ENCODE peak calls at places on chromosomes 2 and 18, in five cellular contexts. One of them, this sample, is unnamed.
A peak's percentile ranks its signal among the peaks of the same experiment; 100 is the strongest.

GRCh38 chr18:28159055-28159454 is 17.9 kb downstream of the CDH2 start:
- DNase-seq in dorsolateral prefrontal cortex: no peak
- DNase-seq in transverse colon: no peak
- DNase-seq in HL-60: no peak
- DNase-seq in tibial artery: no peak
- DNase-seq in this sample: no peak

GRCh38 chr2:229901819-229902218 is 20.0 kb downstream of the TRIP12 start:
- DNase-seq in transverse colon: no peak
- DNase-seq in HL-60: no peak
- DNase-seq in dorsolateral prefrontal cortex: no peak
- DNase-seq in tibial artery: no peak
- DNase-seq in this sample: no peak

GRCh38 chr18:57803119-57803969 is at the start of gene ATP8B1:
- DNase-seq in HL-60: no peak
- DNase-seq in tibial artery: peak; percentile 92
- DNase-seq in transverse colon: peak; percentile 96
- DNase-seq in dorsolateral prefrontal cortex: peak; percentile 48
- DNase-seq in this sample: peak; percentile 16

GRCh38 chr2:11869423-11869991 is 123.1 kb downstream of the LPIN1 start:
- DNase-seq in HL-60: no peak
- DNase-seq in tibial artery: no peak
- DNase-seq in dorsolateral prefrontal cortex: no peak
- DNase-seq in transverse colon: no peak
- DNase-seq in this sample: no peak

GRCh38 chr2:33216508-33217182 is 259.8 kb upstream of the RASGRP3 start:
- DNase-seq in dorsolateral prefrontal cortex: no peak
- DNase-seq in tibial artery: peak; percentile 93
- DNase-seq in transverse colon: peak; percentile 10
- DNase-seq in HL-60: no peak
- DNase-seq in this sample: no peak

GRCh38 chr18:49609416-49610284 is 47.8 kb downstream of the LIPG start:
- DNase-seq in tibial artery: no peak
- DNase-seq in dorsolateral prefrontal cortex: no peak
- DNase-seq in transverse colon: no peak
- DNase-seq in HL-60: no peak
- DNase-seq in this sample: no peak

GRCh38 chr2:25673170-25674002 is at the start of gene DTNB:
- DNase-seq in dorsolateral prefrontal cortex: peak; percentile 84
- DNase-seq in tibial artery: peak; percentile 88
- DNase-seq in HL-60: peak; percentile 46
- DNase-seq in transverse colon: peak; percentile 86
- DNase-seq in this sample: peak; percentile 69

GRCh38 chr2:98465456-98466201 is 21.0 kb downstream of the INPP4A start:
- DNase-seq in tibial artery: no peak
- DNase-seq in HL-60: peak; percentile 82
- DNase-seq in dorsolateral prefrontal cortex: peak; percentile 53
- DNase-seq in transverse colon: peak; percentile 90
- DNase-seq in this sample: no peak

GRCh38 chr2:201378496-201379397 is 21.6 kb upstream of the FLACC1 start:
- DNase-seq in transverse colon: no peak
- DNase-seq in HL-60: no peak
- DNase-seq in tibial artery: no peak
- DNase-seq in dorsolateral prefrontal cortex: no peak
- DNase-seq in this sample: no peak

GRCh38 chr2:10704034-10704594 is 14.3 kb upstream of the NOL10 start:
- DNase-seq in transverse colon: no peak
- DNase-seq in HL-60: no peak
- DNase-seq in tibial artery: no peak
- DNase-seq in dorsolateral prefrontal cortex: no peak
- DNase-seq in this sample: no peak

GRCh38 chr2:1055014-1055595 is 104.5 kb downstream of the SNTG2 start:
- DNase-seq in dorsolateral prefrontal cortex: no peak
- DNase-seq in tibial artery: no peak
- DNase-seq in HL-60: no peak
- DNase-seq in transverse colon: no peak
- DNase-seq in this sample: no peak

GRCh38 chr2:218020966-218021535 is 18.3 kb upstream of the TNS1 start:
- DNase-seq in dorsolateral prefrontal cortex: peak; percentile 37
- DNase-seq in transverse colon: no peak
- DNase-seq in HL-60: no peak
- DNase-seq in tibial artery: peak; percentile 65
- DNase-seq in this sample: no peak

GRCh38 chr18:33577688-33578370 is at the start of gene ASXL3:
- DNase-seq in transverse colon: peak; percentile 57
- DNase-seq in tibial artery: peak; percentile 77
- DNase-seq in HL-60: no peak
- DNase-seq in dorsolateral prefrontal cortex: peak; percentile 75
- DNase-seq in this sample: peak; percentile 54

GRCh38 chr2:46828039-46828438 is 87.6 kb downstream of the MCFD2 start:
- DNase-seq in HL-60: no peak
- DNase-seq in tibial artery: no peak
- DNase-seq in dorsolateral prefrontal cortex: no peak
- DNase-seq in transverse colon: no peak
- DNase-seq in this sample: no peak

GRCh38 chr2:26540977-26541376 is 63.1 kb upstream of the OTOF start:
- DNase-seq in transverse colon: no peak
- DNase-seq in HL-60: no peak
- DNase-seq in dorsolateral prefrontal cortex: peak; percentile 22
- DNase-seq in tibial artery: peak; percentile 27
- DNase-seq in this sample: no peak

GRCh38 chr2:64609229-64609994 is 44.3 kb downstream of the SERTAD2 start:
- DNase-seq in tibial artery: peak; percentile 76
- DNase-seq in HL-60: peak; percentile 40
- DNase-seq in dorsolateral prefrontal cortex: peak; percentile 68
- DNase-seq in transverse colon: peak; percentile 74
- DNase-seq in this sample: peak; percentile 57

GRCh38 chr2:58466803-58467202 is 225.7 kb upstream of the FANCL start:
- DNase-seq in tibial artery: no peak
- DNase-seq in HL-60: no peak
- DNase-seq in transverse colon: no peak
- DNase-seq in dorsolateral prefrontal cortex: no peak
- DNase-seq in this sample: no peak

GRCh38 chr2:68726608-68727367 is 7.8 kb upstream of the ARHGAP25 start:
- DNase-seq in dorsolateral prefrontal cortex: no peak
- DNase-seq in tibial artery: no peak
- DNase-seq in transverse colon: peak; percentile 70
- DNase-seq in HL-60: peak; percentile 63
- DNase-seq in this sample: no peak

GRCh38 chr2:142130111-142131015 is 453 bp downstream of the LRP1B start:
- DNase-seq in dorsolateral prefrontal cortex: peak; percentile 70
- DNase-seq in HL-60: no peak
- DNase-seq in transverse colon: peak; percentile 55
- DNase-seq in tibial artery: peak; percentile 66
- DNase-seq in this sample: peak; percentile 26

GRCh38 chr2:41949541-41950439 is 98.0 kb upstream of the PKDCC start:
- DNase-seq in dorsolateral prefrontal cortex: no peak
- DNase-seq in transverse colon: no peak
- DNase-seq in tibial artery: no peak
- DNase-seq in HL-60: no peak
- DNase-seq in this sample: no peak

GRCh38 chr2:45154144-45154543 is 144.9 kb upstream of the SIX2 start:
- DNase-seq in dorsolateral prefrontal cortex: no peak
- DNase-seq in transverse colon: no peak
- DNase-seq in tibial artery: no peak
- DNase-seq in HL-60: no peak
- DNase-seq in this sample: no peak

GRCh38 chr2:121046335-121046734 is 238.7 kb downstream of the TFCP2L1 start:
- DNase-seq in tibial artery: no peak
- DNase-seq in dorsolateral prefrontal cortex: no peak
- DNase-seq in transverse colon: no peak
- DNase-seq in HL-60: no peak
- DNase-seq in this sample: no peak

GRCh38 chr2:121045245-121045644 is 239.8 kb downstream of the TFCP2L1 start:
- DNase-seq in transverse colon: no peak
- DNase-seq in tibial artery: peak; percentile 47
- DNase-seq in HL-60: no peak
- DNase-seq in dorsolateral prefrontal cortex: no peak
- DNase-seq in this sample: no peak

GRCh38 chr2:121043827-121044222 is 241.2 kb downstream of the TFCP2L1 start:
- DNase-seq in dorsolateral prefrontal cortex: no peak
- DNase-seq in HL-60: no peak
- DNase-seq in transverse colon: no peak
- DNase-seq in tibial artery: no peak
- DNase-seq in this sample: no peak

GRCh38 chr2:121043061-121043826 is 241.8 kb downstream of the TFCP2L1 start:
- DNase-seq in transverse colon: no peak
- DNase-seq in HL-60: no peak
- DNase-seq in dorsolateral prefrontal cortex: no peak
- DNase-seq in tibial artery: peak; percentile 33
- DNase-seq in this sample: no peak

GRCh38 chr2:121044412-121044811 is 240.6 kb downstream of the TFCP2L1 start:
- DNase-seq in tibial artery: peak; percentile 63
- DNase-seq in dorsolateral prefrontal cortex: no peak
- DNase-seq in transverse colon: peak; percentile 12
- DNase-seq in HL-60: no peak
- DNase-seq in this sample: no peak
- TF ChIP-seq CTCF in tibial artery: peak; percentile 11
- TF ChIP-seq CTCF in dorsolateral prefrontal cortex: no peak
- TF ChIP-seq CTCF in transverse colon: peak; percentile 16
- TF ChIP-seq CTCF in HL-60: no peak
- TF ChIP-seq CTCF in this sample: no peak

GRCh38 chr2:165852394-165852793 is 58.3 kb upstream of the GALNT3 start:
- DNase-seq in dorsolateral prefrontal cortex: no peak
- DNase-seq in tibial artery: no peak
- DNase-seq in transverse colon: no peak
- DNase-seq in HL-60: no peak
- DNase-seq in this sample: no peak

GRCh38 chr2:165863816-165864221 is 69.8 kb upstream of the GALNT3 start:
- DNase-seq in HL-60: no peak
- DNase-seq in transverse colon: no peak
- DNase-seq in tibial artery: no peak
- DNase-seq in dorsolateral prefrontal cortex: peak; percentile 42
- DNase-seq in this sample: no peak

DNA sequence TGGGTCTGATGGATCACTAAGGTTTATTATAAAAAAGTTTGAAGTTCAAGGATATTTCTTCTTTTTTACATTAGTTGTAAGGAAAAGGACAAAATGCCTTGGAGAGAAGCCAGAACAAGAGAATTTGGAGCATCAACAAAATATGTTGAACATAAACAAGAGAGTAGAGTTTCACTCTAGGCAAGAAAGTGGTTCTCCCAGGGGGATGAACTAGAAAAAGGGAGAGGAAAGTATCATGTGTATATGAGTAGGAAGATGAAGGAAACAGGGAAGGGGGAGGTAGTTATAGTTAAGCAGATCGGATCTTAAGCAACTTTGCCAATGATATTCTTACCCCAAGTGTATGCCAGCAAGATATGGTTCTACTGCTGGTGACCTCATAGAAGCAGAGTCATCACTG is 63.8 kb upstream of the GALNT3 start:
- DNase-seq in transverse colon: no peak
- DNase-seq in tibial artery: no peak
- DNase-seq in HL-60: no peak
- DNase-seq in dorsolateral prefrontal cortex: no peak
- DNase-seq in this sample: no peak
- TF ChIP-seq CTCF in transverse colon: no peak
- TF ChIP-seq CTCF in tibial artery: no peak
- TF ChIP-seq CTCF in HL-60: no peak
- TF ChIP-seq CTCF in dorsolateral prefrontal cortex: no peak
- TF ChIP-seq CTCF in this sample: no peak

DNA sequence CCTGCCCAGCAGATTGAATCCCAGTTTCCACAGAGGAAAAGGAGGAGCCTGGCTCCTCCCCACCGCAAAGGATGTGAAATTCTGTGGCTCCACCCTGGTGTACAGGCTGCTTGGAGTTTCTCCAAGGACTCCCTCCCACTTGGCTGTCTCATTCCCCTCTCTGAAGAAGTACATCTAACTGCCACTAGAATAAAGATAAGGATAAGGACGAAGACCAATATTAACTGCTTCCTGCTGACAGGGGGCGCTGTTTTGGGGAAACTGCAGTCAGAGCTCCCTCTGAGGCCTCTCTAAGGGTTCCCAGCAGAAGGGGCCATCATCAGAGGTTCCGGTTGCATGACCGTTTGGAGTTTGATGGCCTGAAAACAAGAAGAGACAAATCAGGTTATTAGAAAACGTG is 790.9 kb downstream of the CPS1 start:
- DNase-seq in tibial artery: no peak
- DNase-seq in transverse colon: no peak
- DNase-seq in dorsolateral prefrontal cortex: no peak
- DNase-seq in HL-60: no peak
- DNase-seq in this sample: no peak
- TF ChIP-seq CTCF in tibial artery: no peak
- TF ChIP-seq CTCF in transverse colon: no peak
- TF ChIP-seq CTCF in dorsolateral prefrontal cortex: no peak
- TF ChIP-seq CTCF in HL-60: no peak
- TF ChIP-seq CTCF in this sample: peak; percentile 25

GRCh38 chr2:224145751-224146355 is 106.8 kb upstream of the SERPINE2 start:
- DNase-seq in dorsolateral prefrontal cortex: no peak
- DNase-seq in tibial artery: no peak
- DNase-seq in HL-60: no peak
- DNase-seq in transverse colon: peak; percentile 58
- DNase-seq in this sample: no peak

GRCh38 chr2:224143521-224143920 is 104.4 kb upstream of the SERPINE2 start:
- DNase-seq in transverse colon: no peak
- DNase-seq in dorsolateral prefrontal cortex: no peak
- DNase-seq in tibial artery: no peak
- DNase-seq in HL-60: no peak
- DNase-seq in this sample: no peak

GRCh38 chr2:224146356-224147160 is 107.5 kb upstream of the SERPINE2 start:
- DNase-seq in dorsolateral prefrontal cortex: no peak
- DNase-seq in tibial artery: no peak
- DNase-seq in HL-60: no peak
- DNase-seq in transverse colon: peak; percentile 23
- DNase-seq in this sample: no peak

GRCh38 chr2:224141304-224141703 is 102.2 kb upstream of the SERPINE2 start:
- DNase-seq in transverse colon: no peak
- DNase-seq in dorsolateral prefrontal cortex: no peak
- DNase-seq in HL-60: no peak
- DNase-seq in tibial artery: no peak
- DNase-seq in this sample: no peak

DNA sequence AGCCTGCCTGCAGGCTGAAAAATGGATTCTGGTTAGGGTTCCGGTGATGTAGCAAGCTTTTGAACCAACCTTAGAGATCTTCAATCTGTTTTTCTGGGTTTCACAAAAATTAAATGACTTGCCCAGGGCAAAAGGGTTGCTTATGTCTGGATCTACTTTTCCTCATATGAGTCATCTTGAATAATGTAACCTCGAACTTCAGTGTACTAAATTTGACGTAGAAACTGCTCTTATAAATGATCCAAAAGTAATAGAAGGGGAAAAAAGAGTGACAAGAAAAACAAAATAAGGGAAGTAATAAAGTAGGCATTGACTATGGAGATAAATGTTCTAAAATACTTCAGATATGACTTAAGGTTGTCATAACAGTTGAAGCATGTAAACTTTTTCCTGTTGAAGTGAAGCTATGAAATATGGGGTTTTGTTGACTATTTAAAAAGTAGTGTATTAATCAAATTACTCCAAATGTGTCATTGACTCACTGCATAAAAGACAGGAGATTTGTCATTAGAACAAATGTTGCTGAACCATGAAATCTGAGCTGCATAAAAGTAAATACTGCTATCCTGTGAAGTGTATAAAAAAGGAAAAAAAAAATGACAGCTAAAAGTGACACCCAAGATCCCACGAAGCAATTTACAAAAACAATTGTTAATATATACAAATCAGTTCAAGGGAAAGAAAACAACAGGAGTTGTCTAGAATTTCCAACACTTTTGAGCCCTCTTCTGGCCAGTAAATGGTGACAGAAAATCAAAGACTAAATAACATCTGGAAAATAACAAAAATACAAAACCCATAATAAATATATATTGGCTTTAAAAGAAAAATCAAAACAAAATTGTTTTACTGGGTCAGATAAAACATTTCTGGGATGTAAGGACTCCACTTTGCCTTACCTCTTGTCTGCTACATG is 103.6 kb upstream of the SERPINE2 start:
- DNase-seq in transverse colon: no peak
- DNase-seq in tibial artery: no peak
- DNase-seq in dorsolateral prefrontal cortex: no peak
- DNase-seq in HL-60: no peak
- DNase-seq in this sample: no peak
- TF ChIP-seq CTCF in transverse colon: no peak
- TF ChIP-seq CTCF in tibial artery: no peak
- TF ChIP-seq CTCF in dorsolateral prefrontal cortex: no peak
- TF ChIP-seq CTCF in HL-60: no peak
- TF ChIP-seq CTCF in this sample: no peak